ENCODE peak calls at places on chromosomes 11 and 22, in five cellular contexts. L is fibroblast of mammary gland, E is AG04450, T is choroid plexus epithelial cell, J is uterus. W is an unnamed sample.

GRCh38 chr11:65695459-65696241 is 16.4 kb upstream of the KAT5 start:
- DNase-seq in L (no peak), E (no peak), T (no peak), J (no peak), W (no peak)

GRCh38 chr11:12454782-12455181 is 77.4 kb downstream of the PARVA start:
- DNase-seq in E (no peak), T (peak), L (peak), J (no peak), W (peak)

GRCh38 chr11:94948070-94948617 is 25.2 kb downstream of the CWC15 start:
- DNase-seq in T (peak), J (no peak), L (peak), E (no peak), W (peak)

GRCh38 chr22:48157676-48158075 is 1395.2 kb downstream of the TBC1D22A start:
- DNase-seq in E (no peak), T (no peak), J (no peak), L (no peak), W (no peak)

GRCh38 chr11:102608699-102609098 is 16.4 kb downstream of the MMP20 start:
- DNase-seq in T (no peak), J (no peak), L (no peak), E (no peak), W (no peak)

GRCh38 chr11:126007263-126007662 is 55.4 kb downstream of the CDON start:
- DNase-seq in L (peak), J (no peak), E (no peak), T (peak), W (peak)

GRCh38 chr22:49865156-49865555 is 11.5 kb downstream of the ZBED4 start:
- DNase-seq in J (no peak), T (no peak), E (no peak), L (no peak), W (no peak)

GRCh38 chr11:86068138-86068861 is 584 bp downstream of the PICALM start:
- DNase-seq in E (no peak), L (peak), J (no peak), T (no peak), W (no peak)

GRCh38 chr11:70481625-70482528 is 83.5 kb downstream of the CTTN start:
- DNase-seq in L (peak), J (no peak), T (peak), E (no peak), W (peak)

GRCh38 chr11:93652161-93652597 is 9.3 kb upstream of the CEP295 start:
- DNase-seq in L (peak), E (no peak), J (no peak), T (peak), W (peak)

GRCh38 chr22:50059185-50059880 is 1.2 kb upstream of the TTLL8 start:
- DNase-seq in T (peak), J (no peak), L (peak), E (no peak), W (no peak)

GRCh38 chr11:17596310-17596669 is 49.2 kb downstream of the OTOG start:
- DNase-seq in J (no peak), L (no peak), T (no peak), E (no peak), W (no peak)

GRCh38 chr11:76030286-76030685 is 176.0 kb downstream of the WNT11 start:
- DNase-seq in L (peak), E (peak), J (no peak), T (peak), W (peak)

GRCh38 chr11:78210000-78210608 is 21.4 kb downstream of the USP35 start:
- DNase-seq in L (no peak), E (no peak), T (no peak), J (no peak), W (no peak)

GRCh38 chr11:131246589-131247164 is 123.7 kb upstream of the NTM start:
- DNase-seq in L (peak), E (no peak), T (no peak), J (no peak), W (no peak)

GRCh38 chr11:117950320-117950719 is 21.1 kb upstream of the TMPRSS13 start:
- DNase-seq in E (no peak), J (no peak), T (peak), L (no peak), W (no peak)

GRCh38 chr11:4025248-4025956 is 69.2 kb upstream of the RRM1 start:
- DNase-seq in J (no peak), L (peak), E (no peak), T (peak), W (peak)

GRCh38 chr22:45112136-45112879 is 51.4 kb upstream of the NUP50 start:
- DNase-seq in L (peak), T (peak), J (no peak), E (no peak), W (no peak)

GRCh38 chr11:8810331-8811301 is 100.4 kb upstream of the AKIP1 start:
- DNase-seq in L (peak), T (peak), J (peak), E (peak), W (peak)

GRCh38 chr22:28441720-28442263 is 237.8 kb downstream of the TTC28 start:
- DNase-seq in J (no peak), T (peak), E (no peak), L (peak), W (peak)

GRCh38 chr11:124752471-124753100 is 531 bp upstream of the VSIG2 start:
- DNase-seq in L (no peak), E (no peak), J (no peak), T (no peak), W (no peak)

GRCh38 chr11:12220305-12220704 is 109.9 kb downstream of the MICAL2 start:
- DNase-seq in T (no peak), L (no peak), E (no peak), J (peak), W (no peak)

GRCh38 chr22:30694171-30694637 is 470 bp upstream of the OSBP2 start:
- DNase-seq in T (no peak), L (peak), E (peak), J (peak), W (peak)

GRCh38 chr11:120183701-120184141 is 27.1 kb upstream of the OAF start:
- DNase-seq in L (no peak), T (no peak), E (no peak), J (no peak), W (no peak)

GRCh38 chr11:12680246-12680939 is 6.2 kb downstream of the TEAD1 start:
- DNase-seq in E (peak), T (peak), L (peak), J (peak), W (peak)

GRCh38 chr11:33701831-33702230 is 1.2 kb upstream of the C11orf91 start:
- DNase-seq in E (no peak), T (peak), L (peak), J (no peak), W (peak)

GRCh38 chr22:30183861-30184278 is 62.7 kb downstream of the LIF start:
- DNase-seq in T (peak), J (no peak), E (no peak), L (no peak), W (peak)

GRCh38 chr22:28594784-28595324 is 84.8 kb downstream of the TTC28 start:
- DNase-seq in L (peak), E (peak), T (peak), J (no peak), W (peak)

GRCh38 chr11:108224908-108225786 is 2.3 kb downstream of the ATM start:
- DNase-seq in J (no peak), L (no peak), T (no peak), E (no peak), W (no peak)

GRCh38 chr11:3609416-3610265 is 32.2 kb downstream of the ART5 start:
- DNase-seq in T (peak), J (no peak), E (no peak), L (peak), W (peak)

GRCh38 chr11:57792060-57792541 is 30.5 kb downstream of the CTNND1 start:
- DNase-seq in E (no peak), J (no peak), T (peak), L (peak), W (peak)

GRCh38 chr22:43862882-43863202 is 529 bp upstream of the SULT4A1 start:
- DNase-seq in L (no peak), E (no peak), J (no peak), T (no peak), W (no peak)

GRCh38 chr22:43999378-43999777 is 24.7 kb upstream of the PARVB start:
- DNase-seq in J (no peak), L (no peak), E (no peak), T (no peak), W (no peak)

GRCh38 chr22:35156945-35157344 is 91.0 kb downstream of the ISX start:
- DNase-seq in L (no peak), T (no peak), E (no peak), J (no peak), W (no peak)

GRCh38 chr11:7098235-7098832 is 9.5 kb downstream of the RBMXL2 start:
- DNase-seq in L (peak), T (peak), E (no peak), J (no peak), W (peak)

GRCh38 chr11:35418282-35418846 is 994 bp downstream of the SLC1A2 start:
- DNase-seq in J (no peak), T (no peak), E (no peak), L (no peak), W (no peak)

GRCh38 chr22:28892175-28892731 is 8.9 kb downstream of the ZNRF3 start:
- DNase-seq in T (no peak), E (no peak), L (no peak), J (no peak), W (no peak)

GRCh38 chr11:69819541-69820070 is 390 bp upstream of the FGF3 start:
- DNase-seq in L (no peak), E (no peak), J (no peak), T (no peak), W (no peak)

DNA sequence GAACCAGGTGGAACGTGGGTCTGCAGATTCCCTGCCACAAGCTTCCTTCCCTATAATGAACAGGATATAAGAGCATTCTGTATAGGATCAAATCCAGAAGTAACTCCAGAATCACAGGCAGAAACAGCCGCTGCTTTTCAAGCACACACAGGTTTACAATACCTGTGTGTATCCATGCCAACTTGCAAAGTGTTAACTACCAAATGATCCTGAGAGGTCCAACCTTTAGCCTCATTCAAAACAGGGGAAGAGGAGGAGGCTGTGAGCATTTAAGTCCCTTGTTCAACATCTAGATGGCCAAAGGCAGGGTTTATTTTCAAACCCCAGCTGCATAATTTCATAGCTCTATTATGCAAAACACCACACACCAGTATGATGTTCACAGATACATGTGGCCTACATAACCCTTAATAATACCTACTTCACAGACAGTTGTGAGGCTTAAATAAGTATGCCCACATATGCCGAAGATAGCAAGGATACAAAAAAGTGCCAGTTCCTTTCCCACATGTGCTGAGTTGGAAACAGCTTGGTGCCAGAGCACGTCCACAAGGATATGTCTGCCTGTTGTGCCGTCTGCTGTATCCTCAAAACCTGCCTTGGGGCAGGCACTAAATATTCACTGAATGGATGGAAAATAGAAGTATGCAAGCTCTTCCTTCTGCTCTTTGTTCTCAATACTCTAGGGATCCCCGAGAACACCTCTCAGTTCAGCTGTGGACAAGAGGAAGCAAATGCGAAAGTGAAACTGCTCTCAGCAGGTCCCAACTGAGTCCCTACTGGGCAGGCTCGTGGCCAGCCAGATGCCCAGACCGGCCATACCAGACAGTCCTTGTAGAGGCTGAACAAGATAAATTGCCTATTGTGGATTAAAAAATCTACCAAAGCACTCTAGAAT is 66.8 kb downstream of the LARGE1 start:
- DNase-seq in T (peak), E (no peak), J (peak), L (peak), W (peak)
- H3K4me3 ChIP-seq in T (peak), E (peak), J (peak), L (peak), W (peak)

GRCh38 chr11:1949302-1949701 is 2.2 kb downstream of the MRPL23 start:
- DNase-seq in T (no peak), L (no peak), J (no peak), E (no peak), W (no peak)

GRCh38 chr11:1952806-1953482 is 5.8 kb downstream of the MRPL23 start:
- DNase-seq in E (no peak), J (no peak), T (no peak), L (no peak), W (no peak)

GRCh38 chr11:1949922-1950321 is 2.8 kb downstream of the MRPL23 start:
- DNase-seq in E (no peak), L (no peak), T (no peak), J (no peak), W (no peak)

GRCh38 chr11:1948389-1948788 is 1.3 kb downstream of the MRPL23 start:
- DNase-seq in T (no peak), L (no peak), E (no peak), J (no peak), W (no peak)

DNA sequence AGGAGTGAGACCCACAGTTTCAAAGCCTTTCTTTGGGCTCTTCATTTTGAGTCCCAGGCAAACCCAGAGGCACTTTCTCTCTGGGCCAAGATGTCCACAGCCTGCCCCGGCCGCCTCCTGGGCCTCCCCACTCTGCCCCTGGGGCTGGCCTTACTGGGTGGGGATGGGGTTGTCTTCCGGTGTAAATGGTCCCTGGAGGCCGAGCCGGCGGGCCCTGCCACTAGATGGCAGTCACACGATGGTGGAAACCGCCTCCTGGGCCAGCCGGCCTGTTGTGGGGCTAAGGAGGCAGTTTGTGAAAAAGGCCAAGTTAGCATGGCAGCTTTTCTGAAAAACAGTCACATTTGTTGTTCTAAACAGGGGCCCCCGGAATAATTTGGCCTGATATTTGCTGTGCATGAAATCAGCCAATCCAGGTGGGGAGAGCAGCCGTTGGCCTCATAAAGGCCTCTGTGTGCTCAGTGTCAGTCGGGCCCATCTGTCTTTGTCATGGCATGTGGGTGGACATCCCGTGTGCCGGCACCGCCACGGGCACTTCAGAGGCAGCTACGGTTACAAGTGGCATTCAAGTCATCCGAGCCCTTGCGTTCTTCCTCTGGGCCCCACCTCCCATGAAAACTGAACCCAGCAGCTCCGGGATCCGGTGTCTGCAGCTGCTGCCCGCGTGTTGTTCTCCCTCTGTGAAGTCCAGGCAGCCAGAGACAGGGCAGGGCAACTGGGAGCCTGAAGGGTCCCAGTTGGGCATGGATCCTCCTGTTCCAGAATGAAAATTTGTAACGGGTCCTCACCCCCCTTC is 6.6 kb downstream of the MRPL23 start:
- DNase-seq in E (no peak), L (no peak), T (no peak), J (no peak), W (no peak)
- TF ChIP-seq CTCF in E (peak), L (peak), T (no peak), J (peak), W (no peak)

GRCh38 chr22:17921871-17922821 is 102.2 kb downstream of the MICAL3 start:
- DNase-seq in J (no peak), L (no peak), E (no peak), T (no peak), W (no peak)

GRCh38 chr22:17918840-17919239 is 105.5 kb downstream of the MICAL3 start:
- DNase-seq in L (no peak), E (no peak), T (no peak), J (no peak), W (peak)

GRCh38 chr22:17919276-17920144 is 104.9 kb downstream of the MICAL3 start:
- DNase-seq in J (no peak), E (no peak), T (no peak), L (no peak), W (no peak)

GRCh38 chr22:17920992-17921650 is 103.2 kb downstream of the MICAL3 start:
- DNase-seq in J (no peak), T (no peak), L (peak), E (no peak), W (no peak)

GRCh38 chr22:17920145-17920605 is 104.2 kb downstream of the MICAL3 start:
- DNase-seq in J (no peak), T (peak), L (peak), E (no peak), W (no peak)
- H3K4me3 ChIP-seq in J (no peak), T (no peak), L (no peak), E (peak), W (no peak)

GRCh38 chr11:116840224-116840745 is 2.9 kb upstream of the APOA1 start:
- DNase-seq in J (no peak), T (peak), E (no peak), L (peak), W (no peak)
- TF ChIP-seq CTCF in J (no peak), T (peak), E (peak), L (peak), W (peak)

DNA sequence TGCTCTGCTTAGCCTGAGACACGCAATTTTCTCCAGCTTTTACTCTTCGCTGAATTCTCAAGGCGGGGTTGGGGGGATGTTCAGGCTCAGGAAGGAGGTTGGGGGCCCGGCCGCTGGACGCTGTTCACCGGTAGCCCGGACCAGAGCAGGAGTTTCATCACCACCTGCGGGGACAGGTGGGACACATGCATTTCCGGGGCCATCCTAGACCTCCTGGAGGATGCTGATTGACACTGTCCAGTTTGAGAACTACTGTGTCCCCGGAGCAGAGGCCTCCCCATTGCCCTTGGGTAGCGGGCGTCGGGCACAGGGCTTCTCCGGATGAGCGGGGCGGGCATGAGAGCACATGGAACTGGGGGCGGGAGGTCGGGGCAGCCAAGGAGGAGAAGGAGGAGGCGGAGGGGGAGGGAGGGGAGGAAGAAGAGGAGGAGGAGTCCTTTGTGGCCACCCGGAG is 144.0 kb upstream of the GRK3 start:
- DNase-seq in J (no peak), E (no peak), L (no peak), T (no peak), W (no peak)
- H3K4me3 ChIP-seq in J (no peak), E (no peak), L (no peak), T (no peak), W (no peak)

GRCh38 chr11:19813158-19813879 is 100.7 kb downstream of the NAV2 start:
- DNase-seq in J (no peak), L (no peak), E (no peak), T (no peak), W (no peak)

GRCh38 chr11:19816040-19816439 is 103.4 kb downstream of the NAV2 start:
- DNase-seq in E (no peak), L (no peak), T (no peak), J (no peak), W (no peak)

GRCh38 chr11:19812096-19812495 is 99.5 kb downstream of the NAV2 start:
- DNase-seq in J (no peak), L (no peak), E (no peak), T (no peak), W (no peak)

GRCh38 chr11:19812710-19813109 is 100.1 kb downstream of the NAV2 start:
- DNase-seq in T (no peak), E (no peak), L (no peak), J (no peak), W (no peak)

GRCh38 chr11:19814421-19814820 is 101.8 kb downstream of the NAV2 start:
- DNase-seq in E (no peak), T (no peak), L (no peak), J (no peak), W (no peak)
- TF ChIP-seq CTCF in E (no peak), T (peak), L (no peak), J (no peak), W (peak)